ENCODE peak calls at places on chromosomes 4 and X, in six cellular contexts. B is B cell, J is ascending aorta, O is dorsolateral prefrontal cortex, F is fibroblast of villous mesenchyme, N is EL. T is an unnamed sample.

GRCh38 chr4:185839204-185839712 is 27.3 kb upstream of the SORBS2 start:
- DNase-seq in B (no peak), J (no peak), O (no peak), F (peak), N (peak), T (no peak)

GRCh38 chr4:185128272-185129119 is 14.6 kb upstream of the SLC25A4 start:
- DNase-seq in B (no peak), J (no peak), O (peak), F (peak), N (peak), T (no peak)

GRCh38 chrX:68462653-68463052 is 29.4 kb upstream of the OPHN1 start:
- DNase-seq in B (no peak), J (no peak), O (no peak), F (peak), N (peak), T (no peak)

GRCh38 chr4:152283806-152284470 is 252.0 kb downstream of the FBXW7 start:
- DNase-seq in B (no peak), J (no peak), O (no peak), F (no peak), N (peak), T (no peak)

GRCh38 chrX:136250191-136251041 is 784 bp downstream of the MAP7D3 start:
- DNase-seq in B (no peak), J (no peak), O (no peak), F (no peak), N (peak), T (no peak)

GRCh38 chrX:28058906-28059305 is 77.7 kb upstream of the DCAF8L1 start:
- DNase-seq in B (no peak), J (no peak), O (no peak), F (no peak), N (no peak), T (no peak)

GRCh38 chr4:184768296-184768695 is 34.4 kb upstream of the CENPU start:
- DNase-seq in B (no peak), J (no peak), O (no peak), F (no peak), N (no peak), T (no peak)

GRCh38 chr4:142703694-142704309 is 142.3 kb downstream of the INPP4B start:
- DNase-seq in B (no peak), J (no peak), O (no peak), F (no peak), N (no peak), T (no peak)

GRCh38 chrX:154544885-154545284 is 1.8 kb downstream of the G6PD start:
- DNase-seq in B (no peak), J (no peak), O (no peak), F (no peak), N (no peak), T (no peak)

GRCh38 chr4:52376107-52376704 is 282.9 kb downstream of the USP46 start:
- DNase-seq in B (no peak), J (no peak), O (no peak), F (peak), N (peak), T (peak)

GRCh38 chr4:73127839-73128448 is 58.4 kb upstream of the COX18 start:
- DNase-seq in B (no peak), J (no peak), O (no peak), F (peak), N (peak), T (no peak)

GRCh38 chr4:139085141-139085540 is 69.6 kb downstream of the NOCT start:
- DNase-seq in B (no peak), J (no peak), O (no peak), F (peak), N (peak), T (no peak)

GRCh38 chrX:153999359-154000037 is 20.2 kb downstream of the IRAK1 start:
- DNase-seq in B (no peak), J (no peak), O (no peak), F (no peak), N (no peak), T (no peak)

GRCh38 chr4:133802741-133803140 is 398.8 kb downstream of the PABPC4L start:
- DNase-seq in B (no peak), J (no peak), O (no peak), F (peak), N (peak), T (no peak)

GRCh38 chrX:47623540-47624027 is 3.9 kb upstream of the SYN1 start:
- DNase-seq in B (no peak), J (no peak), O (peak), F (peak), N (peak), T (peak)

GRCh38 chr4:100224160-100224559 is 33.9 kb upstream of the DDIT4L start:
- DNase-seq in B (no peak), J (no peak), O (no peak), F (no peak), N (no peak), T (no peak)

GRCh38 chrX:13334491-13334890 is 14.6 kb upstream of the ATXN3L start:
- DNase-seq in B (no peak), J (no peak), O (no peak), F (no peak), N (peak), T (no peak)

GRCh38 chrX:26873736-26874135 is 589.4 kb downstream of the PPP4R3C start:
- DNase-seq in B (no peak), J (no peak), O (no peak), F (no peak), N (no peak), T (no peak)

GRCh38 chr4:177356921-177357320 is 47.2 kb downstream of the NEIL3 start:
- DNase-seq in B (no peak), J (no peak), O (no peak), F (peak), N (no peak), T (no peak)

GRCh38 chrX:119870626-119871131 is 854 bp downstream of the RNF113A start:
- DNase-seq in B (no peak), J (no peak), O (no peak), F (peak), N (peak), T (peak)

GRCh38 chrX:120477453-120477852 is 8.4 kb upstream of the LAMP2 start:
- DNase-seq in B (no peak), J (no peak), O (no peak), F (no peak), N (no peak), T (no peak)

GRCh38 chrX:118211891-118212816 is 95.5 kb upstream of the KLHL13 start:
- DNase-seq in B (no peak), J (no peak), O (no peak), F (no peak), N (no peak), T (no peak)

GRCh38 chr4:147233-147632 is 22.9 kb downstream of the ZNF718 start:
- DNase-seq in B (no peak), J (no peak), O (no peak), F (no peak), N (no peak), T (no peak)

GRCh38 chr4:114077610-114078009 is 98.2 kb upstream of the ARSJ start:
- DNase-seq in B (no peak), J (no peak), O (no peak), F (peak), N (peak), T (no peak)

GRCh38 chr4:6658635-6659075 is 18.2 kb downstream of the MRFAP1 start:
- DNase-seq in B (no peak), J (no peak), O (peak), F (peak), N (peak), T (no peak)

GRCh38 chrX:30530591-30530990 is 47.0 kb downstream of the TASL start:
- DNase-seq in B (no peak), J (no peak), O (no peak), F (no peak), N (peak), T (no peak)

GRCh38 chr4:54225671-54226398 is 3.3 kb upstream of the PDGFRA start:
- DNase-seq in B (no peak), J (no peak), O (no peak), F (peak), N (no peak), T (no peak)

GRCh38 chr4:166941629-166942028 is 292.7 kb downstream of the SPOCK3 start:
- DNase-seq in B (no peak), J (no peak), O (no peak), F (no peak), N (peak), T (no peak)

GRCh38 chrX:52979568-52979967 is 21.2 kb upstream of the FAM156A start:
- DNase-seq in B (no peak), J (no peak), O (no peak), F (peak), N (no peak), T (no peak)

GRCh38 chrX:1185556-1185955 is 26.9 kb downstream of the CRLF2 start:
- DNase-seq in B (no peak), J (no peak), O (no peak), F (no peak), N (no peak), T (no peak)

GRCh38 chr4:21512351-21512750 is 436.2 kb downstream of the KCNIP4 start:
- DNase-seq in B (no peak), J (no peak), O (no peak), F (peak), N (peak), T (no peak)

GRCh38 chr4:147799986-147800555 is 68.2 kb downstream of the ARHGAP10 start:
- DNase-seq in B (no peak), J (no peak), O (no peak), F (no peak), N (no peak), T (no peak)

GRCh38 chrX:9710332-9710731 is 55.3 kb downstream of the GPR143 start:
- DNase-seq in B (no peak), J (no peak), O (no peak), F (no peak), N (no peak), T (no peak)

GRCh38 chr4:147717878-147718277 is 14.0 kb upstream of the ARHGAP10 start:
- DNase-seq in B (no peak), J (no peak), O (no peak), F (no peak), N (no peak), T (no peak)

GRCh38 chr4:184534511-184535391 is 60.4 kb upstream of the IRF2 start:
- DNase-seq in B (no peak), J (no peak), O (no peak), F (peak), N (peak), T (no peak)

GRCh38 chr4:53192496-53192895 is 173.4 kb downstream of the SCFD2 start:
- DNase-seq in B (no peak), J (no peak), O (no peak), F (no peak), N (no peak), T (no peak)

GRCh38 chr4:159390648-159391047 is 287.8 kb downstream of the RAPGEF2 start:
- DNase-seq in B (no peak), J (no peak), O (no peak), F (peak), N (peak), T (no peak)

GRCh38 chr4:48799157-48799556 is 19.1 kb upstream of the FRYL start:
- DNase-seq in B (no peak), J (no peak), O (no peak), F (no peak), N (no peak), T (no peak)

GRCh38 chr4:6576512-6576911 is 1.5 kb downstream of the MAN2B2 start:
- DNase-seq in B (no peak), J (no peak), O (no peak), F (no peak), N (no peak), T (peak)

T was measured in NCI-H2029.